ENCODE peak calls at places on chromosome 5, in four cellular contexts. H is GM12878, A is H1, D is HepG2. I is an unnamed sample.

GRCh38 chr5:55303238-55303690 is 4.2 kb downstream of the DHX29 start:
- DNase-seq in H (no peak), A (no peak), D (no peak), I (no peak)

GRCh38 chr5:141637266-141637692 is 482 bp downstream of the RELL2 start:
- DNase-seq in H (no peak), A (no peak), D (no peak), I (no peak)

GRCh38 chr5:67404261-67405100 is 207.9 kb upstream of the CD180 start:
- DNase-seq in H (no peak), A (no peak), D (peak; percentile 8), I (no peak)

GRCh38 chr5:17151686-17152085 is 65.7 kb upstream of the BASP1 start:
- DNase-seq in H (no peak), A (peak; percentile 17), D (no peak), I (peak; percentile 57)

GRCh38 chr5:56350595-56351170 is 117.6 kb upstream of the ANKRD55 start:
- DNase-seq in H (no peak), A (peak; percentile 36), D (peak; percentile 92), I (peak; percentile 16)

GRCh38 chr5:141479776-141480175 is 4.0 kb downstream of the PCDHGC3 start:
- DNase-seq in H (no peak), A (no peak), D (no peak), I (no peak)

GRCh38 chr5:134396274-134396673 is 15.4 kb downstream of the CDKN2AIPNL start:
- DNase-seq in H (no peak), A (no peak), D (no peak), I (no peak)

GRCh38 chr5:73722224-73722623 is 96.2 kb downstream of the ARHGEF28 start:
- DNase-seq in H (no peak), A (no peak), D (no peak), I (no peak)

GRCh38 chr5:150549735-150550134 is 41.8 kb downstream of the NDST1 start:
- DNase-seq in H (no peak), A (no peak), D (no peak), I (no peak)

GRCh38 chr5:147935032-147935431 is 28.7 kb upstream of the C5orf46 start:
- DNase-seq in H (no peak), A (peak; percentile 15), D (peak; percentile 16), I (no peak)

GRCh38 chr5:66596791-66597757 is 881 bp downstream of the MAST4 start:
- DNase-seq in H (no peak), A (no peak), D (no peak), I (no peak)

GRCh38 chr5:37966291-37966690 is 126.5 kb upstream of the GDNF start:
- DNase-seq in H (no peak), A (no peak), D (no peak), I (no peak)

GRCh38 chr5:84382363-84383295 is 2.1 kb downstream of the EDIL3 start:
- DNase-seq in H (no peak), A (no peak), D (no peak), I (peak; percentile 23)

GRCh38 chr5:150515446-150515845 is 7.5 kb downstream of the NDST1 start:
- DNase-seq in H (no peak), A (no peak), D (no peak), I (no peak)

GRCh38 chr5:151155777-151156731 is 1.5 kb downstream of the ANXA6 start:
- DNase-seq in H (no peak), A (no peak), D (peak; percentile 42), I (no peak)

GRCh38 chr5:6744841-6745705 is 31.8 kb downstream of the TENT4A start:
- DNase-seq in H (no peak), A (no peak), D (no peak), I (no peak)

GRCh38 chr5:89707891-89708290 is 701.7 kb downstream of the CETN3 start:
- DNase-seq in H (no peak), A (no peak), D (no peak), I (no peak)

GRCh38 chr5:89698028-89698427 is 711.5 kb downstream of the CETN3 start:
- DNase-seq in H (no peak), A (no peak), D (no peak), I (no peak)

GRCh38 chr5:89703799-89704198 is 705.8 kb downstream of the CETN3 start:
- DNase-seq in H (no peak), A (peak; percentile 57), D (no peak), I (peak; percentile 72)
- H3K9ac ChIP-seq in H (no peak overlapping the region), A (no peak overlapping the region), D (no peak overlapping the region), I (no peak overlapping the region)

DNA sequence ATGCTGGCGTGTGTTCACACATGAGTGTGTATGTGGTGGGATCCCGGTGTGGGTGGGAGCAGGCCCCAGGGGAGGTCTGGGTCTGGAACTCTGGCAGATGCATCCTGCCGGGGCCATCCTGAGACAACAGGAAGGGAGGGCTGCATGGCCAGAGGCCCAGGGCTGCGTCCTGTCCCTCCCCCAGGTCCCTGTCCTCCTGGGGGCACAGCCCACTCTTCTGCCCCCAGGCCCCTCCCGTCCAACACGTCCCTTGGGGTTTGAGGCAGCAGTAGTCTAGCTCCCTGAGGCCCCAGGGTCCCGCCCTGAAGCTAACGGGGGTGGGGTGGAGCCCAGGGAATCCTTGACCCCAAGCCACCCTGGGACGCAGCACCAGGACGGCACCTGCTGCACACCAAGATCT is 16.6 kb downstream of the FLT4 start:
- DNase-seq in H (no peak), A (no peak), D (no peak), I (no peak)
- TF ChIP-seq SUZ12 in H (no peak), A (no peak), D (no peak), I (no peak)

DNA sequence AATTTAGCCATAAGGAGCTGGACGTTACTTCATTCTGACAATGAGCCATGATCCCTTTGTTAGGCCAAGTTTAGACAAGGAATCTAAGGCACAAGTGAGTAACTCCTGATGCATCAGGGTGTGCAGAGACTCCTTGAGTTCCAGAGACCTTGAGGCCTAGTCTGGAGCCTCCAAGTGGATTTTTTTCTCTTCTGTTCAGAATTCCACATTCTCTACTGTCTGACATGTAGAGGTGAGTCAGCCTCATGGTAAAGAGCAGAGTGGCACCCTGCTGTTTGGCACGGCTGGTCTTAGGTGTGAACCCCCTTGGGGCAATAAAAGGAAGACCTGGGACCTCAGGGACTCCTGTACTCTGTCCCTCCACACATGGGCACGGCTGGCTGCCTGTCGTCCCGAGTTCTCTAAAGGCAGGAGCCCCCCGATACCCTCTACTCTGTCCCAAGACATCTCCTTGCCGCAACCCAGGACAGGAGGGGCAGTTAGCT is 22.0 kb upstream of the TGFBI start:
- DNase-seq in H (no peak), A (no peak), D (no peak), I (no peak)
- H3K4me1 ChIP-seq in H (no peaks in the 10 kb centered on the region), A (no peaks in the 10 kb centered on the region), D (peaks cover 32% of the 10 kb centered on the region), I (peaks cover 3% of the 10 kb centered on the region)

GRCh38 chr5:9544502-9545300 is 1.2 kb downstream of the SEMA5A start:
- DNase-seq in H (no peak), A (no peak), D (peak; percentile 35), I (peak; percentile 60)
- H3K9ac ChIP-seq in H (no peak overlapping the region), A (peak overlapping the region; percentile 91), D (no peak overlapping the region), I (peak overlapping the region; percentile 86)

GRCh38 chr5:68458416-68458815 is 242.9 kb downstream of the PIK3R1 start:
- DNase-seq in H (no peak), A (no peak), D (no peak), I (no peak)

GRCh38 chr5:68457298-68457697 is 241.7 kb downstream of the PIK3R1 start:
- DNase-seq in H (no peak), A (no peak), D (no peak), I (no peak)

GRCh38 chr5:68454766-68455165 is 239.2 kb downstream of the PIK3R1 start:
- DNase-seq in H (no peak), A (no peak), D (no peak), I (no peak)

GRCh38 chr5:68455216-68455615 is 239.7 kb downstream of the PIK3R1 start:
- DNase-seq in H (no peak), A (no peak), D (no peak), I (no peak)

GRCh38 chr5:68456756-68457217 is 241.2 kb downstream of the PIK3R1 start:
- DNase-seq in H (no peak), A (no peak), D (peak; percentile 20), I (no peak)
- TF ChIP-seq SUZ12 in H (no peak), A (no peak), D (no peak), I (no peak)

DNA sequence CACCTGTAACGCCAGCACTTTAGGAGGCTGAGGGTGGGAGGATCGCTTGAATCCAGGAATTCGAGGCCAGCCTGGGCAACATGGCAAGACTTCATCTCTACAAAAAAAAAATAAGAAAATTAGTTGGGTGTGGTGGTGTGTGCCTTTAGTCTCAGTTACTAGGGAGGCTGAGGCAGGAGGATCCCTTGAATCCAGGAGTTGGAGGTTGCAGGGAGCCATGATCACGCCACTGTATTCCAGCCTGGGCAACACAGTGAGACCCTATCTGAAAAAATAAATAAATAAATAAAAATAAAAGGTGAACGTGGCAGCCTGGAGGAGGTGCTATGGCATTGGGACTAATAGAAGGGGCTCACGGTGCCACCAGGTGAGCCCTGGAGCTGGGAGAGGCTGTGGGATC is 7.1 kb downstream of the FGFR4 start:
- DNase-seq in H (no peak), A (no peak), D (no peak), I (no peak)
- H3K4me1 ChIP-seq in H (no peaks in the 10 kb centered on the region), A (peaks cover 2% of the 10 kb centered on the region), D (peaks cover 100% of the 10 kb centered on the region), I (peaks cover 18% of the 10 kb centered on the region)

GRCh38 chr5:179060116-179061008 is at the start of gene ZNF354C:
- DNase-seq in H (no peak), A (peak; percentile 33), D (no peak), I (peak; percentile 81)
- H3K9ac ChIP-seq in H (no peak within 1 kb of the TSS), A (peak within 1 kb of the TSS; percentile 43), D (no peak within 1 kb of the TSS), I (peak within 1 kb of the TSS; percentile 77)